ENCODE peak calls at places on chromosome 14, in four cellular contexts. O, N, B and H are unnamed samples.

GRCh38 chr14:103207038-103207403 is 83.8 kb downstream of the TNFAIP2 start:
- DNase-seq in O (peak; percentile 26), N (no peak), B (peak; percentile 89), H (no peak)

GRCh38 chr14:73833024-73833423 is 18.6 kb upstream of the PTGR2 start:
- DNase-seq in O (no peak), N (no peak), B (no peak), H (no peak)

GRCh38 chr14:77187649-77188012 is 6.0 kb downstream of the TMEM63C start:
- DNase-seq in O (no peak), N (no peak), B (no peak), H (no peak)

GRCh38 chr14:88831285-88831684 is 6.8 kb downstream of the TTC8 start:
- DNase-seq in O (peak; percentile 19), N (no peak), B (peak; percentile 70), H (no peak)

GRCh38 chr14:36510078-36510799 is 9.8 kb downstream of the NKX2-1 start:
- DNase-seq in O (no peak), N (no peak), B (no peak), H (no peak)

GRCh38 chr14:89755816-89756215 is 198.7 kb downstream of the EFCAB11 start:
- DNase-seq in O (no peak), N (no peak), B (no peak), H (no peak)

GRCh38 chr14:53792909-53793308 is 163.7 kb downstream of the BMP4 start:
- DNase-seq in O (no peak), N (no peak), B (no peak), H (no peak)

GRCh38 chr14:97143011-97143410 is 345.8 kb downstream of the VRK1 start:
- DNase-seq in O (no peak), N (no peak), B (no peak), H (no peak)

GRCh38 chr14:103112488-103113243 is 10.6 kb upstream of the TNFAIP2 start:
- DNase-seq in O (no peak), N (peak; percentile 66), B (no peak), H (no peak)

GRCh38 chr14:41604793-41605534 is 1.7 kb upstream of the LRFN5 start:
- DNase-seq in O (no peak), N (no peak), B (no peak), H (no peak)

DNA sequence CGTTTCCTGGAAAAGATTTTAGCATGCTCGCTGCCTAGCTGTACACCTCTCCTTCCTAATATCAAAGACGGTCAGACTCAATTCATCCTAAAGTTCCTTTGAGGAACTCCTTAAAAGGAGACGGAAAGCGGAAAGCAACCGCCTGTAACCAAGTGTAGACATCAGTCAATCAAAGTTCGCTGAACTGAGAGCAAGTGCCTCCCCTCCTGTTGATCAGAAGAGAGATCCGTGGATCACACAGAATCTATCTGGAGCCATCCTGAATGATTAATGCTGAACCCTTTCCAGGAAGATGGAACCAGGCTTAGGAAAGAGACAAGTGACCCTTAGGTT is 450 bp upstream of the TEP1 start:
- DNase-seq in O (no peak), N (no peak), B (no peak), H (no peak)
- H3K27ac ChIP-seq in O (peak overlapping the region; percentile 96), N (peak overlapping the region; percentile 95), B (peak overlapping the region; percentile 94), H (no peak overlapping the region)

DNA sequence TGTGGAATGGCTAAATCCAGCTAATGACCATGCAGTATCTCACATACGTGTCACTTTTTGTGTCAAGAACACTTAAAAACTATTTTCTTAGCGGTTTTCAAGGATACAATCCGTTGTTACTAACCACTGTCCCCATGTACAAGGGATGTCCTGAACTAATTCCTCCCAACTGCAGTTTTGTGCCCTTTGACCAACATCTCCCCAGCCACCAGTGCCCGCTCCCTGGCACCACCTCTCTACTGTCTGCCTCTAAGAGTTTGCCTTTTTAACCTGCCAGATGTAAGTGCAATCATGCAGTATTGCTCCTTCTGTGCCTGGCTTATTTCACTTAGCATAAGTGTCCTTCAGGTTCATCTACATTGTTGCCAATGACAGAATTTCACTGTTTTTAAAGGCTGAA is 315.7 kb downstream of the TMEM121 start:
- DNase-seq in O (no peak), N (no peak), B (no peak), H (no peak)
- H3K9me3 ChIP-seq in O (no peaks in the 10 kb centered on the region), N (no peaks in the 10 kb centered on the region), B (no peaks in the 10 kb centered on the region), H (peaks cover 56% of the 10 kb centered on the region)

GRCh38 chr14:94612580-94613554 is 676 bp downstream of the SERPINA3 start:
- DNase-seq in O (no peak), N (no peak), B (no peak), H (no peak)
- H3K27ac ChIP-seq in O (no peak overlapping the region), N (peak overlapping the region; percentile 94), B (no peak overlapping the region), H (no peak overlapping the region)

DNA sequence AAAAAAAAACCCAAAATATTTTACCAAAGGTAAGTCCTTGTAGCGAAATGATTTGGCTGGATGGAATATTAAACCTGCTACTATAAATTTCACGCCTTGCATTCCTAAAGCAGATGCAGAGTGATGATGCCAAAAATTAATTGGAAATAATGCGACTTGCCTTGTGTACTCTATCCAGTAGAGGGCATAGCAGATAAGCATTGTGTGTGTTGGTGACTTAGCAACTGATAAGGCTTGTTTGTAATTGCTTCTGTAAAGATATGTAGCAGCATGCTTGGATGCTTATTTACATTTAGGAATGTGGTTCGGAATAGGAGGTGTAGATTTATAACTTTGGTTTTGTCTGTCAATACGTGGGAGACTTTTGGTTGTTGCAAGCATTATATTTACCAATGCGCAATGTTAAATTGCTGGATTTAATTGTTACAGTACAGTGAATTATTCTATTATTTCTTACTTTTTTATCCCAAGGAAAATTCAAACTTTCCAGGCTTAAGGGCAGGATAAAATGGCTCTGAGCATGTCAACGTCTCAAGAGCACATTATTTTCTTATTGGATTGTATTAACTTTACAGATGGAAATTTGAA is 80.5 kb downstream of the TMEM260 start:
- DNase-seq in O (no peak), N (peak; percentile 57), B (no peak), H (no peak)
- H3K9me3 ChIP-seq in O (no peaks in the 10 kb centered on the region), N (no peaks in the 10 kb centered on the region), B (no peaks in the 10 kb centered on the region), H (no peaks in the 10 kb centered on the region)

GRCh38 chr14:68520637-68521556 is 272.0 kb downstream of the ZFP36L1 start:
- DNase-seq in O (no peak), N (peak; percentile 62), B (no peak), H (peak; percentile 39)
- H3K27ac ChIP-seq in O (peak overlapping the region; percentile 66), N (peak overlapping the region; percentile 67), B (peak overlapping the region; percentile 84), H (no peak overlapping the region)

DNA sequence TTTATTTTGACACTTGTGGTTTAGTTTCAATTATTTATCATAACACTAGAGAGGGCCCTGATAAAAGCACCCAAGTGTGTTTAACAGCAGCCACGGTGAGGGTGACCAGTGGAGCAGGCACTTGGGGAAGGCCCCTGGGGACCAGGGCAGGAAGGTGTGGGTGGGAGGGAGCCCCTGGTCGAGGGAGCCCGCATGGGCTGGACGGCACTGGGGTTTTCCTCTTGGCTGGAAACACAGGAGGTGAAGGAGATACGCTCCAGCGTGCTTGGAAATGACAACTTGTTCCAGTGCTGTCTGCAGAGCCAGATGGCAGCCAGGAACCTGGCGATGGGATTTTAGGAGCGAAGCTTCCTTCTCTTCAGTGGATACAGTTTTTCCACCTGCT is 192.6 kb upstream of the C14orf180 start:
- DNase-seq in O (no peak), N (no peak), B (no peak), H (no peak)
- H3K9me3 ChIP-seq in O (no peaks in the 10 kb centered on the region), N (peaks cover 4% of the 10 kb centered on the region), B (no peaks in the 10 kb centered on the region), H (no peaks in the 10 kb centered on the region)

GRCh38 chr14:100297320-100298300 is 8.6 kb downstream of the SLC25A29 start:
- DNase-seq in O (peak; percentile 50), N (no peak), B (peak; percentile 94), H (no peak)
- H3K27ac ChIP-seq in O (peak overlapping the region; percentile 76), N (no peak overlapping the region), B (peak overlapping the region; percentile 78), H (no peak overlapping the region)

DNA sequence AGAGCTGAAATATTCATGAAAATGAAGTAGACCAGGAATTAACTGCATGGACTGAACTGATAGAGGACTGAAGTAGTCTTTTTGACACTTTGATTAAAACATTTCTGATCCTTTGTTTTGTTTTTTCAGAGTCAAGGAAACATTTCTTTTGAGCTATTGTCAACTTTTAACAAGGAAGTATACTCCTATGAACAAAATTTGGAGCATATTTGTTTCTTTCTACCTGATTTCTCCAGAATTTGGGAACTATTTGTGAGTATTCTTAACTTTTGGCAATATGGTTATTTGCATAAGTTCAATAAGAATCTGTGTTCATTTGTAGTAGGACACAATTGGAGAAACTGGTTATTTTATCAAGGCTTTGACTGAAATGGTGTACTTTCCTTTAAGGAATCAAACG is 71.3 kb upstream of the HECTD1 start:
- DNase-seq in O (no peak), N (no peak), B (no peak), H (no peak)
- H3K9me3 ChIP-seq in O (no peaks in the 10 kb centered on the region), N (peaks cover 15% of the 10 kb centered on the region), B (no peaks in the 10 kb centered on the region), H (peaks cover 4% of the 10 kb centered on the region)

GRCh38 chr14:99668998-99669314 is 15.1 kb upstream of the CYP46A1 start:
- DNase-seq in O (no peak), N (no peak), B (no peak), H (no peak)
- H3K27ac ChIP-seq in O (no peak overlapping the region), N (no peak overlapping the region), B (no peak overlapping the region), H (no peak overlapping the region)